ENCODE peak calls at places on chromosomes 5 and 9, in five cellular contexts. L is NT2/D1, P is PC-9, G is ascending aorta, X is transverse colon. W is an unnamed sample. For H3K4me1 and H3K36me3, the result is how much of the 10 kb centered on the place peaks cover.

GRCh38 chr5:117559005-117559844 is 984.6 kb upstream of the SEMA6A start:
- DNase-seq in X (no peak), P (no peak), G (no peak), L (no peak), W (no peak)

GRCh38 chr5:172505840-172506638 is 51.7 kb upstream of the SH3PXD2B start:
- DNase-seq in P (no peak), G (no peak), X (peak), L (no peak), W (no peak)

GRCh38 chr5:10111575-10111974 is 138.1 kb downstream of the ATPSCKMT start:
- DNase-seq in L (peak), X (peak), G (no peak), P (no peak), W (peak)

GRCh38 chr5:94782376-94782775 is 163.9 kb downstream of the SLF1 start:
- DNase-seq in P (no peak), L (no peak), G (no peak), X (no peak), W (no peak)

GRCh38 chr9:17625644-17626388 is 47.0 kb downstream of the SH3GL2 start:
- DNase-seq in L (no peak), P (no peak), G (no peak), X (no peak), W (no peak)

GRCh38 chr9:93657331-93658111 is 81.1 kb downstream of the PHF2 start:
- DNase-seq in X (peak), G (peak), P (no peak), L (no peak), W (no peak)

GRCh38 chr5:152560508-152561137 is 155.5 kb upstream of the NMUR2 start:
- DNase-seq in X (peak), P (peak), G (no peak), L (peak), W (peak)

GRCh38 chr5:52693279-52693678 is 94.4 kb upstream of the ITGA1 start:
- DNase-seq in G (no peak), P (no peak), L (no peak), X (peak), W (peak)

GRCh38 chr5:2506603-2507002 is 244.9 kb downstream of the IRX2 start:
- DNase-seq in P (no peak), X (no peak), L (no peak), G (no peak), W (no peak)

GRCh38 chr5:172792693-172793570 is 21.9 kb upstream of the DUSP1 start:
- DNase-seq in L (no peak), X (no peak), G (no peak), P (no peak), W (no peak)

GRCh38 chr5:97297063-97297715 is 114.1 kb upstream of the RIOK2 start:
- DNase-seq in G (no peak), X (peak), L (peak), P (peak), W (peak)

GRCh38 chr5:130479045-130479804 is 575.0 kb downstream of the CHSY3 start:
- DNase-seq in P (peak), X (no peak), G (no peak), L (no peak), W (no peak)

GRCh38 chr9:93302586-93303257 is 118.8 kb downstream of the WNK2 start:
- DNase-seq in G (no peak), L (peak), X (peak), P (peak), W (peak)

GRCh38 chr9:107190031-107190935 is 92.8 kb upstream of the RAD23B start:
- DNase-seq in P (no peak), L (no peak), G (no peak), X (no peak), W (no peak)

GRCh38 chr5:60633336-60633735 is 66.6 kb downstream of the DEPDC1B start:
- DNase-seq in L (no peak), X (no peak), G (no peak), P (no peak), W (no peak)

GRCh38 chr9:14347408-14348224 is 33.7 kb upstream of the NFIB start:
- DNase-seq in X (peak), P (peak), L (no peak), G (no peak), W (no peak)

GRCh38 chr5:44914221-44914620 is 105.5 kb downstream of the MRPS30 start:
- DNase-seq in G (no peak), P (no peak), L (no peak), X (no peak), W (no peak)

GRCh38 chr5:95365302-95366095 is 25.7 kb upstream of the FAM81B start:
- DNase-seq in P (no peak), L (no peak), X (no peak), G (no peak), W (no peak)

GRCh38 chr5:57725628-57726504 is 243.3 kb upstream of the ACTBL2 start:
- DNase-seq in X (no peak), L (no peak), G (no peak), P (no peak), W (no peak)

GRCh38 chr5:80141147-80141671 is 106.1 kb downstream of the THBS4 start:
- DNase-seq in L (peak), G (peak), P (no peak), X (peak), W (no peak)

GRCh38 chr5:72178910-72179815 is 71.9 kb downstream of the MAP1B start:
- DNase-seq in X (peak), G (no peak), L (peak), P (peak), W (no peak)

GRCh38 chr5:143714629-143715028 is 97.3 kb upstream of the HMHB1 start:
- DNase-seq in G (no peak), P (peak), L (no peak), X (no peak), W (no peak)

GRCh38 chr5:159133041-159133741 is 33.5 kb upstream of the EBF1 start:
- DNase-seq in X (no peak), L (peak), G (no peak), P (peak), W (peak)

GRCh38 chr9:95316794-95317118 is 753 bp downstream of the FANCC start:
- DNase-seq in P (peak), L (peak), G (no peak), X (peak), W (peak)

GRCh38 chr9:129938291-129938979 is 103.2 kb downstream of the USP20 start:
- DNase-seq in P (no peak), G (no peak), X (no peak), L (no peak), W (no peak)

GRCh38 chr5:1463326-1464095 is 18.3 kb upstream of the SLC6A3 start:
- DNase-seq in L (no peak), G (no peak), X (no peak), P (no peak), W (no peak)

GRCh38 chr5:99060306-99061261 is 131.8 kb upstream of the CHD1 start:
- DNase-seq in L (peak), P (peak), X (peak), G (no peak), W (peak)

GRCh38 chr9:134317431-134318414 is 8.5 kb upstream of the RXRA start:
- DNase-seq in P (no peak), X (no peak), G (peak), L (no peak), W (no peak)

GRCh38 chr5:161305601-161306000 is 240.9 kb downstream of the GABRB2 start:
- DNase-seq in L (no peak), G (no peak), X (no peak), P (no peak), W (no peak)

GRCh38 chr5:138033275-138033808 is 463 bp upstream of the FAM13B start:
- DNase-seq in P (no peak), X (no peak), G (no peak), L (no peak), W (peak)
- H3K4me1 ChIP-seq in P (under half), X (under half), G (under half), L (under half), W (under half)

GRCh38 chr5:149799119-149799623 is 69.1 kb downstream of the PPARGC1B start:
- DNase-seq in L (no peak), X (peak), G (no peak), P (peak), W (no peak)

GRCh38 chr5:149796836-149797235 is 66.7 kb downstream of the PPARGC1B start:
- DNase-seq in P (no peak), G (no peak), X (no peak), L (no peak), W (no peak)

GRCh38 chr5:149796025-149796424 is 65.9 kb downstream of the PPARGC1B start:
- DNase-seq in P (no peak), L (no peak), X (no peak), G (no peak), W (no peak)

GRCh38 chr5:149798466-149798865 is 68.4 kb downstream of the PPARGC1B start:
- DNase-seq in L (no peak), P (no peak), G (no peak), X (no peak), W (no peak)

GRCh38 chr5:149797897-149798296 is 67.8 kb downstream of the PPARGC1B start:
- DNase-seq in P (no peak), G (no peak), L (no peak), X (no peak), W (no peak)
- H3K36me3 ChIP-seq in P (under half), G (under half), L (under half), X (under half), W (under half)

GRCh38 chr9:113542016-113542415 is 78.5 kb downstream of the RGS3 start:
- DNase-seq in L (no peak), P (no peak), X (no peak), G (no peak), W (no peak)

GRCh38 chr9:113545068-113545467 is 81.5 kb downstream of the RGS3 start:
- DNase-seq in P (no peak), X (no peak), L (no peak), G (no peak), W (no peak)

GRCh38 chr9:113544001-113544340 is 80.4 kb downstream of the RGS3 start:
- DNase-seq in X (no peak), L (no peak), P (no peak), G (no peak), W (no peak)

GRCh38 chr9:113542741-113543140 is 79.2 kb downstream of the RGS3 start:
- DNase-seq in X (no peak), L (no peak), P (no peak), G (no peak), W (no peak)

GRCh38 chr9:113543286-113544000 is 79.9 kb downstream of the RGS3 start:
- DNase-seq in G (no peak), X (no peak), L (no peak), P (no peak), W (no peak)
- H3K4me1 ChIP-seq in G (under half), X (under half), L (under half), P (under half), W (under half)

GRCh38 chr9:89325733-89326132 is 7.4 kb downstream of the SECISBP2 start:
- DNase-seq in L (no peak), P (no peak), X (no peak), G (no peak), W (no peak)

GRCh38 chr9:89329917-89330316 is 11.6 kb downstream of the SECISBP2 start:
- DNase-seq in X (no peak), L (no peak), G (no peak), P (no peak), W (no peak)

GRCh38 chr9:89330513-89330912 is 12.2 kb downstream of the SECISBP2 start:
- DNase-seq in L (no peak), X (no peak), G (no peak), P (no peak), W (no peak)

GRCh38 chr9:89323257-89323841 is 5.0 kb downstream of the SECISBP2 start:
- DNase-seq in L (no peak), G (no peak), X (no peak), P (no peak), W (no peak)

DNA sequence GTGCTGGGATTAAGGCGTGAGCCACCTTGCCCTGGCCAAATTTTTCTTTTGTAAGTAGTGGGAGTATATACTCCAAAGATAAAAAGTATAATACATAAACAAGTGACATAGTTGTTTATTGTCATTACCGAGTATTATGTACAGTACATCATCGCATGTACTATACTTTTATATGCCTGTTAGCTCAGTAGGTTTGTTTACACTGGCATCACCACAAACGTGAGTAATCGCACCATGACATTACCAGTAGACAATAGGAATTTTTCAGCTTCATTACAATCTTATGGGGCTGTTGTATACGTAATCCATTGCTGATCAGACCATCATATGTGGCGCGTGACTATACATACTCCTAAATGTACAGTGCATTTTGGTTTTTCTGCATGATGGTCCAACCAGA is 9.8 kb downstream of the SECISBP2 start:
- DNase-seq in X (no peak), G (no peak), P (no peak), L (no peak), W (no peak)
- H3K36me3 ChIP-seq in X (under half), G (half or more), P (under half), L (half or more), W (half or more)

GRCh38 chr5:67047616-67048015 is 149.0 kb downstream of the CD180 start:
- DNase-seq in X (no peak), L (no peak), P (no peak), G (no peak), W (no peak)
- H3K4me1 ChIP-seq in X (under half), L (under half), P (under half), G (under half), W (under half)

GRCh38 chr9:127502706-127503378 is 51.5 kb downstream of the LRSAM1 start:
- DNase-seq in X (no peak), G (no peak), P (no peak), L (no peak), W (no peak)

GRCh38 chr9:127505396-127506116 is 54.2 kb downstream of the LRSAM1 start:
- DNase-seq in L (no peak), G (no peak), P (peak), X (no peak), W (no peak)

GRCh38 chr9:127503379-127503921 is 52.1 kb downstream of the LRSAM1 start:
- DNase-seq in L (no peak), X (no peak), G (no peak), P (no peak), W (no peak)

GRCh38 chr9:127504887-127505251 is 53.6 kb downstream of the LRSAM1 start:
- DNase-seq in X (no peak), G (no peak), L (no peak), P (no peak), W (no peak)

GRCh38 chr9:127503947-127504886 is 52.9 kb downstream of the LRSAM1 start:
- DNase-seq in G (peak), L (peak), P (peak), X (peak), W (peak)
- H3K36me3 ChIP-seq in G (half or more), L (half or more), P (under half), X (under half), W (under half)